ENCODE peak calls at places on chromosomes 3 and 15, in seven cellular contexts. U, R, F, B, C, M and E are unnamed samples.

GRCh38 chr3:43814461-43814860 is 123.7 kb downstream of the ABHD5 start:
- DNase-seq in F (no peak), R (no peak), B (no peak), M (no peak), U (no peak), C (no peak), E (peak)

GRCh38 chr15:63402498-63403253 is 21.0 kb upstream of the CA12 start:
- DNase-seq in B (no peak), F (peak), M (peak), R (peak), C (peak), U (peak), E (peak)

GRCh38 chr3:55445551-55445950 is 41.6 kb downstream of the WNT5A start:
- DNase-seq in R (no peak), B (no peak), U (no peak), F (no peak), M (no peak), C (no peak), E (peak)

GRCh38 chr15:44035781-44036699 is 159.0 kb downstream of the FRMD5 start:
- DNase-seq in M (no peak), C (no peak), R (no peak), F (no peak), B (no peak), U (no peak), E (no peak)

GRCh38 chr3:56800373-56801150 is 1.2 kb downstream of the ARHGEF3 start:
- DNase-seq in C (no peak), B (peak), M (no peak), R (peak), U (no peak), F (no peak), E (peak)

GRCh38 chr3:127077506-127078064 is 94.7 kb downstream of the PLXNA1 start:
- DNase-seq in U (no peak), C (no peak), M (no peak), B (no peak), R (no peak), F (no peak), E (no peak)

GRCh38 chr15:89087066-89087829 is 1.0 kb upstream of the ABHD2 start:
- DNase-seq in C (no peak), U (no peak), F (no peak), M (no peak), B (no peak), R (no peak), E (peak)

GRCh38 chr3:155009217-155009616 is 70.9 kb upstream of the MME start:
- DNase-seq in B (no peak), F (no peak), U (no peak), R (no peak), C (no peak), M (no peak), E (no peak)

GRCh38 chr3:38457111-38458003 is 3.7 kb downstream of the ACVR2B start:
- DNase-seq in B (no peak), F (no peak), U (peak), C (no peak), M (no peak), R (no peak), E (peak)

GRCh38 chr15:70559223-70559823 is 204.0 kb downstream of the UACA start:
- DNase-seq in M (peak), F (no peak), B (peak), U (no peak), C (no peak), R (no peak), E (peak)

GRCh38 chr3:124817079-124817478 is 70.1 kb downstream of the ITGB5 start:
- DNase-seq in B (no peak), C (no peak), F (no peak), R (no peak), M (no peak), U (no peak), E (no peak)

GRCh38 chr3:100335137-100335833 is 728 bp downstream of the NIT2 start:
- DNase-seq in B (no peak), R (peak), F (peak), U (peak), M (peak), C (peak), E (peak)

GRCh38 chr15:80107774-80108173 is 45.0 kb upstream of the FAH start:
- DNase-seq in C (no peak), F (no peak), M (no peak), U (no peak), R (no peak), B (no peak), E (no peak)

GRCh38 chr15:70289191-70289955 is 191.7 kb upstream of the TLE3 start:
- DNase-seq in U (no peak), C (no peak), B (no peak), F (no peak), M (no peak), R (no peak), E (peak)

GRCh38 chr3:117903226-117903625 is 1131.4 kb downstream of the IGSF11 start:
- DNase-seq in F (no peak), R (no peak), M (no peak), B (no peak), C (no peak), U (no peak), E (no peak)

GRCh38 chr15:74790080-74790916 is 8.4 kb downstream of the CSK start:
- DNase-seq in R (no peak), B (no peak), M (peak), F (no peak), U (no peak), C (no peak), E (peak)

GRCh38 chr3:128392812-128393544 is 73.7 kb downstream of the DNAJB8 start:
- DNase-seq in C (no peak), B (no peak), U (no peak), R (no peak), M (no peak), F (no peak), E (no peak)

GRCh38 chr15:67820147-67820991 is 4.9 kb upstream of the SKOR1 start:
- DNase-seq in F (no peak), M (no peak), U (no peak), R (no peak), B (no peak), C (no peak), E (no peak)

GRCh38 chr3:16318216-16318615 is 53.2 kb downstream of the OXNAD1 start:
- DNase-seq in F (no peak), B (no peak), C (no peak), M (no peak), R (no peak), U (no peak), E (no peak)

GRCh38 chr3:150371741-150372254 is 36.3 kb upstream of the TSC22D2 start:
- DNase-seq in B (no peak), C (no peak), R (peak), F (peak), U (peak), M (no peak), E (peak)

GRCh38 chr3:36457667-36458066 is 77.4 kb downstream of the STAC start:
- DNase-seq in B (no peak), F (no peak), R (no peak), C (no peak), M (no peak), U (no peak), E (no peak)

GRCh38 chr3:65246561-65246960 is 558.8 kb upstream of the ADAMTS9 start:
- DNase-seq in B (no peak), C (no peak), R (no peak), U (no peak), F (no peak), M (no peak), E (peak)

GRCh38 chr3:50327129-50327528 is 894 bp downstream of the TUSC2 start:
- DNase-seq in B (no peak), U (no peak), C (no peak), F (no peak), M (no peak), R (no peak), E (no peak)

GRCh38 chr15:52791776-52792175 is 1.6 kb upstream of the ONECUT1 start:
- DNase-seq in B (no peak), U (no peak), R (no peak), F (no peak), C (no peak), M (no peak), E (no peak)

GRCh38 chr3:63386568-63386967 is 108.5 kb downstream of the SYNPR start:
- DNase-seq in R (no peak), B (no peak), C (no peak), M (no peak), U (no peak), F (peak), E (peak)

GRCh38 chr3:150703756-150704344 is at the start of gene ERICH6:
- DNase-seq in F (peak), U (peak), R (peak), B (peak), C (peak), M (peak), E (peak)

GRCh38 chr3:136380530-136380929 is 130.4 kb downstream of the PCCB start:
- DNase-seq in B (no peak), C (no peak), R (no peak), F (no peak), U (no peak), M (no peak), E (no peak)

GRCh38 chr3:135368316-135368715 is 573.3 kb downstream of the EPHB1 start:
- DNase-seq in R (no peak), U (no peak), M (no peak), C (no peak), F (no peak), B (no peak), E (peak)

GRCh38 chr15:72252663-72253299 is 19.6 kb downstream of the PARP6 start:
- DNase-seq in F (no peak), U (no peak), M (no peak), R (no peak), C (no peak), B (no peak), E (no peak)